ENCODE peak calls at places on chromosomes 7 and 10, in eight cellular contexts. G, O, I, T, N, M, K and A are unnamed samples.

GRCh38 chr10:129365767-129366400 is 101.2 kb upstream of the MGMT start:
- DNase-seq in G (peak; percentile 48), O (no peak), I (no peak), T (no peak), N (peak; percentile 72), M (no peak), K (peak; percentile 79), A (no peak)

GRCh38 chr7:40899151-40899550 is 764.3 kb downstream of the SUGCT start:
- DNase-seq in G (no peak), O (no peak), I (no peak), T (no peak), N (no peak), M (no peak), K (no peak), A (no peak)

GRCh38 chr10:109956454-109957091 is 33.3 kb upstream of the XPNPEP1 start:
- DNase-seq in G (peak; percentile 66), O (no peak), I (peak; percentile 82), T (peak; percentile 52), N (peak; percentile 39), M (peak; percentile 68), K (peak; percentile 53), A (no peak)

GRCh38 chr10:78892383-78893191 is 176.2 kb upstream of the ZMIZ1 start:
- DNase-seq in G (no peak), O (no peak), I (no peak), T (no peak), N (no peak), M (no peak), K (no peak), A (no peak)

GRCh38 chr10:118564652-118565051 is 30.8 kb downstream of the PRLHR start:
- DNase-seq in G (peak; percentile 52), O (no peak), I (peak; percentile 35), T (no peak), N (peak; percentile 73), M (no peak), K (no peak), A (peak; percentile 70)

GRCh38 chr10:61895898-61896605 is 5.4 kb upstream of the ARID5B start:
- DNase-seq in G (no peak), O (no peak), I (no peak), T (no peak), N (no peak), M (no peak), K (no peak), A (no peak)

GRCh38 chr10:62054825-62055224 is 153.3 kb downstream of the ARID5B start:
- DNase-seq in G (no peak), O (no peak), I (no peak), T (no peak), N (no peak), M (no peak), K (no peak), A (no peak)

GRCh38 chr7:149882264-149883048 is 8.7 kb downstream of the ATP6V0E2 start:
- DNase-seq in G (no peak), O (no peak), I (no peak), T (no peak), N (no peak), M (no peak), K (no peak), A (no peak)

GRCh38 chr10:68560916-68561691 is 967 bp downstream of the TET1 start:
- DNase-seq in G (peak; percentile 89), O (no peak), I (no peak), T (peak; percentile 36), N (peak; percentile 38), M (peak; percentile 27), K (peak; percentile 83), A (peak; percentile 64)

GRCh38 chr10:9016930-9017329 is 962.4 kb downstream of the GATA3 start:
- DNase-seq in G (no peak), O (no peak), I (no peak), T (no peak), N (no peak), M (no peak), K (no peak), A (no peak)

GRCh38 chr7:120718361-120718760 is 139.6 kb downstream of the TSPAN12 start:
- DNase-seq in G (no peak), O (no peak), I (no peak), T (no peak), N (no peak), M (no peak), K (no peak), A (no peak)

GRCh38 chr7:159028456-159029401 is 115.9 kb downstream of the VIPR2 start:
- DNase-seq in G (no peak), O (no peak), I (no peak), T (no peak), N (no peak), M (no peak), K (no peak), A (peak; percentile 42)

GRCh38 chr10:76491216-76491615 is 1059.8 kb downstream of the LRMDA start:
- DNase-seq in G (no peak), O (no peak), I (no peak), T (no peak), N (no peak), M (no peak), K (no peak), A (no peak)

GRCh38 chr7:114659409-114659808 is 244.8 kb downstream of the FOXP2 start:
- DNase-seq in G (no peak), O (no peak), I (no peak), T (no peak), N (no peak), M (no peak), K (no peak), A (no peak)

GRCh38 chr7:114660007-114660406 is 245.4 kb downstream of the FOXP2 start:
- DNase-seq in G (no peak), O (no peak), I (no peak), T (no peak), N (no peak), M (no peak), K (no peak), A (no peak)

GRCh38 chr7:114662002-114662677 is 247.5 kb downstream of the FOXP2 start:
- DNase-seq in G (no peak), O (no peak), I (no peak), T (no peak), N (no peak), M (no peak), K (no peak), A (no peak)

GRCh38 chr7:114658188-114658587 is 243.6 kb downstream of the FOXP2 start:
- DNase-seq in G (no peak), O (no peak), I (no peak), T (no peak), N (no peak), M (no peak), K (no peak), A (no peak)

DNA sequence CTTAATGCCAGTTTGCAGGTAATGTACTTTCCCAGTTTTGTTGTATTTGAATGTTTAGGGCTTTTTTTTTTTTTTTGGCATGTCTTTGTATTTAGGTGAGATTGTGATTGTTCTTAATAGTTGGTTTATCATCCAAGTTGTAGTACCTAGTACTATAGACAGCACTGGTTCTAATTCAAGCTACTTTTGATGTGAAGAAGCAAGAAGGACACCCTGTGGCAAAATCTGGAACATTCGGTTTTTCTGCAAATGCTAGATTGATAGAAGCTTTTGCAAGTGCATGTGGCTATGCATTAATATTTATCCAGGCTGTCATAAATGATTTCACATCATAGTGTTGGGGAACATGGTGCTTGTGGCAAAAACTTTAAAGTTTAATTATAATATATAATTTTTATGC is 248.9 kb downstream of the FOXP2 start:
- DNase-seq in G (no peak), O (peak; percentile 15), I (no peak), T (peak; percentile 34), N (no peak), M (peak; percentile 3), K (no peak), A (no peak)
- TF ChIP-seq USF2 in G (no peak), O (no peak), I (no peak), T (no peak), N (no peak), M (no peak), K (no peak), A (no peak)

DNA sequence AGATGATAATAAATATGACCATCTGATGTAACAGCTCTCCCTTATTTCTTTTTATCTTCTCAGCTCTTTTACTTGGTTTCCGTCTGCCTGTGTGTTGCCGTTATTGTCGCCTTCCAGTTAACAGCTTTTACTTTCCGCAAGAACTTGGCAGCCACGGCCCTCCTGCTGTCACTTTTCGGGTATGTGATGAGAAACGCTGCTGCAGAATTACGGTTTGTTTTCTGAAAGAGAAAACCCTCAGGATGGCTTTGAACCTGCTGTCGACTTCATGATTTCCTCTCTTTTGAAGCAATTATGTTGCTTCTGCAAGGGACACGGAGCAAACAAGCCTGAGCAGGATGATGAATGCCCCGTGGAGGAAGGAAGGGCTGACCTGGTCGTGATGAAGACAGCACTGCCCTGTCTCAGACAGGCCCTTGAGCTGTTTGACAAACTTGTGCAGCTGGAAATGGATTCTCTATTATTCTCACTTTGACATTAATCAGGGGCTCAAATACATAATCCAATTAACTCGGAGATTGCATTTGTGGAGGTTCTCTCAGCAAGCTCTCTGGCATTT is 339.8 kb downstream of the ABCA13 start:
- DNase-seq in G (no peak), O (no peak), I (no peak), T (no peak), N (no peak), M (no peak), K (no peak), A (no peak)
- TF ChIP-seq USF2 in G (no peak), O (no peak), I (no peak), T (no peak), N (no peak), M (no peak), K (no peak), A (no peak)

GRCh38 chr10:90887555-90887954 is 15.8 kb downstream of the RPP30 start:
- DNase-seq in G (no peak), O (no peak), I (no peak), T (no peak), N (no peak), M (no peak), K (no peak), A (no peak)
- TF ChIP-seq USF2 in G (no peak), O (no peak), I (no peak), T (no peak), N (no peak), M (no peak), K (no peak), A (no peak)

GRCh38 chr10:116848032-116848911 is 1.0 kb upstream of the ENO4 start:
- DNase-seq in G (no peak), O (peak; percentile 62), I (no peak), T (no peak), N (no peak), M (no peak), K (no peak), A (no peak)

GRCh38 chr10:116849271-116850057 is at the start of gene ENO4:
- DNase-seq in G (peak; percentile 93), O (peak; percentile 39), I (peak; percentile 89), T (peak; percentile 73), N (peak; percentile 90), M (peak; percentile 58), K (no peak), A (peak; percentile 92)

GRCh38 chr10:116845823-116846222 is 3.5 kb upstream of the ENO4 start:
- DNase-seq in G (no peak), O (no peak), I (no peak), T (no peak), N (no peak), M (no peak), K (no peak), A (no peak)

GRCh38 chr10:116850058-116850611 is 836 bp downstream of the ENO4 start:
- DNase-seq in G (no peak), O (no peak), I (no peak), T (no peak), N (no peak), M (no peak), K (no peak), A (no peak)

DNA sequence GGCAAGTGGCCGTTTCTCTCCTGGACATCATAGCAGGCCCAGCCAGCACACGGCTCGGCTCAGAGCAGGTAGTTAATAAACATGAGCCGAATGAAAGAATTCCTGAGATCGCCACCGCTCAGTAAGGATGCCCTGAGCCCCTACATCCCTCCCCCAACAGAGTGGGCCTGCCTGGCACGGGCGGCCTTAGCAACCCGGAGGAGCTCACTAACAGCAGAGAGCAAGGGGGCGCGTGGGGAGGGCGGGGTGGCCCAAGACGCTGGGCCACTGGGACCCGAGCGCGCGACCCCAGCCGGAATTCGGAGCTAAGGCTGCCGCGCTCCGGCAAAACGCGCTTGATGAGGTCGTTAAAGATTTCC is 408 bp upstream of the ENO4 start:
- DNase-seq in G (no peak), O (no peak), I (no peak), T (no peak), N (no peak), M (no peak), K (no peak), A (no peak)
- TF ChIP-seq USF2 in G (no peak), O (no peak), I (no peak), T (no peak), N (no peak), M (no peak), K (no peak), A (no peak)